ENCODE peak calls at places on chromosomes 4 and X, in six cellular contexts. D is SHP77, N is tibial nerve, X is natural killer cell, B is AG04449, V is mucosa of gallbladder. I is an unnamed sample.

GRCh38 chr4:10704050-10704810 is 19.7 kb upstream of the CLNK start:
- DNase-seq in D (no peak), N (no peak), X (no peak), B (no peak), V (no peak), I (no peak)

GRCh38 chr4:145731026-145731425 is 51.1 kb downstream of the C4orf51 start:
- DNase-seq in D (peak), N (no peak), X (no peak), B (peak), V (peak), I (no peak)

GRCh38 chrX:106791495-106791894 is 11.0 kb upstream of the TBC1D8B start:
- DNase-seq in D (no peak), N (no peak), X (no peak), B (no peak), V (no peak), I (no peak)

GRCh38 chr4:10096201-10096975 is 20.2 kb downstream of the WDR1 start:
- DNase-seq in D (no peak), N (peak), X (peak), B (peak), V (peak), I (peak)

GRCh38 chr4:147772459-147772969 is 40.6 kb downstream of the ARHGAP10 start:
- DNase-seq in D (no peak), N (no peak), X (no peak), B (peak), V (no peak), I (peak)

GRCh38 chr4:163157157-163157556 is 9.5 kb downstream of the NAF1 start:
- DNase-seq in D (no peak), N (no peak), X (no peak), B (peak), V (no peak), I (peak)

GRCh38 chrX:139924069-139924695 is 8.7 kb downstream of the ATP11C start:
- DNase-seq in D (no peak), N (no peak), X (no peak), B (no peak), V (no peak), I (no peak)

GRCh38 chr4:145298885-145299284 is 118.5 kb upstream of the OTUD4 start:
- DNase-seq in D (no peak), N (no peak), X (no peak), B (no peak), V (peak), I (no peak)

GRCh38 chr4:137312257-137312656 is 220.0 kb downstream of the PCDH18 start:
- DNase-seq in D (no peak), N (no peak), X (no peak), B (no peak), V (no peak), I (no peak)

GRCh38 chrX:40035726-40036125 is 62.0 kb downstream of the BCOR start:
- DNase-seq in D (no peak), N (no peak), X (no peak), B (no peak), V (no peak), I (no peak)

GRCh38 chr4:158896459-158897238 is 127.8 kb downstream of the FNIP2 start:
- DNase-seq in D (no peak), N (no peak), X (peak), B (no peak), V (no peak), I (no peak)

GRCh38 chr4:133839326-133839725 is 362.3 kb downstream of the PABPC4L start:
- DNase-seq in D (no peak), N (no peak), X (no peak), B (no peak), V (no peak), I (no peak)

I was measured in non-pigmented ciliary epithelial cell.